ENCODE peak calls at places on chromosome 3, in seven cellular contexts. W is GM23338; O is heart right ventricle; M is CD8-positive, alpha-beta T cell; N is lower lobe of right lung; R is upper lobe of left lung; H is IMR-90. G is an unnamed sample. For H3K4me1, the result is how much of the 10 kb centered on the place peaks cover.

GRCh38 chr3:12496453-12496761 is 12.1 kb downstream of the TSEN2 start:
- ATAC-seq in N (no peak), O (no peak), M (no peak), R (no peak), H (no peak), W (no peak), G (no peak)

GRCh38 chr3:18807593-18807992 is 340.7 kb upstream of the KCNH8 start:
- ATAC-seq in O (no peak), H (no peak), R (no peak), M (no peak), N (no peak), W (no peak), G (no peak)

GRCh38 chr3:185976100-185976499 is 38.3 kb upstream of the TRA2B start:
- ATAC-seq in R (no peak), W (no peak), O (no peak), M (no peak), H (no peak), N (no peak), G (no peak)

GRCh38 chr3:78970656-78971055 is 797.1 kb downstream of the ROBO1 start:
- ATAC-seq in H (no peak), N (no peak), M (no peak), R (no peak), O (no peak), W (no peak), G (no peak)

GRCh38 chr3:128122013-128122412 is 1.6 kb downstream of the RUVBL1 start:
- ATAC-seq in M (no peak), H (no peak), O (no peak), R (no peak), N (no peak), W (no peak), G (no peak)

GRCh38 chr3:144324061-144324460 is 352.4 kb downstream of the DIPK2A start:
- ATAC-seq in R (no peak), N (no peak), M (no peak), O (no peak), H (no peak), W (no peak), G (no peak)

GRCh38 chr3:147099076-147099475 is 307.3 kb downstream of the ZIC4 start:
- ATAC-seq in M (no peak), O (no peak), N (no peak), H (no peak), R (no peak), W (no peak), G (no peak)

GRCh38 chr3:123365450-123366143 is 83.3 kb downstream of the ADCY5 start:
- ATAC-seq in O (peak), N (no peak), R (no peak), H (peak), M (no peak), W (peak), G (peak)

GRCh38 chr3:133476971-133477375 is 77.1 kb downstream of the BFSP2 start:
- ATAC-seq in O (no peak), H (no peak), W (no peak), M (no peak), N (no peak), R (no peak), G (no peak)

GRCh38 chr3:183427206-183428139 is 946 bp downstream of the MCF2L2 start:
- ATAC-seq in M (no peak), W (peak), R (no peak), N (no peak), O (peak), H (no peak), G (no peak)

GRCh38 chr3:119555309-119555735 is 4.1 kb downstream of the CD80 start:
- ATAC-seq in O (no peak), W (no peak), H (no peak), N (peak), M (no peak), R (no peak), G (no peak)

GRCh38 chr3:56822501-56822900 is 20.8 kb upstream of the ARHGEF3 start:
- ATAC-seq in M (no peak), H (no peak), W (no peak), N (no peak), O (no peak), R (no peak), G (no peak)

GRCh38 chr3:153164009-153164550 is 2.1 kb downstream of the RAP2B start:
- ATAC-seq in W (no peak), M (no peak), H (no peak), R (no peak), O (no peak), N (no peak), G (no peak)

GRCh38 chr3:172099495-172099808 is 60.1 kb downstream of the FNDC3B start:
- ATAC-seq in H (no peak), R (no peak), N (no peak), W (no peak), O (no peak), M (no peak), G (no peak)
- H3K4me1 ChIP-seq in H (under half), R (half or more), N (half or more), W (half or more), O (half or more), M (half or more), G (under half)

GRCh38 chr3:5197470-5198312 is 10.2 kb downstream of the EDEM1 start:
- ATAC-seq in M (peak), O (no peak), N (peak), H (peak), W (no peak), R (no peak), G (peak)

GRCh38 chr3:5195605-5196004 is 8.1 kb downstream of the EDEM1 start:
- ATAC-seq in M (no peak), R (peak), W (no peak), O (no peak), N (peak), H (no peak), G (no peak)

GRCh38 chr3:5198313-5198677 is 10.8 kb downstream of the EDEM1 start:
- ATAC-seq in N (no peak), W (no peak), O (no peak), H (no peak), R (no peak), M (no peak), G (no peak)

GRCh38 chr3:5194801-5195509 is 7.4 kb downstream of the EDEM1 start:
- ATAC-seq in R (no peak), O (no peak), M (peak), H (peak), W (no peak), N (peak), G (peak)

DNA sequence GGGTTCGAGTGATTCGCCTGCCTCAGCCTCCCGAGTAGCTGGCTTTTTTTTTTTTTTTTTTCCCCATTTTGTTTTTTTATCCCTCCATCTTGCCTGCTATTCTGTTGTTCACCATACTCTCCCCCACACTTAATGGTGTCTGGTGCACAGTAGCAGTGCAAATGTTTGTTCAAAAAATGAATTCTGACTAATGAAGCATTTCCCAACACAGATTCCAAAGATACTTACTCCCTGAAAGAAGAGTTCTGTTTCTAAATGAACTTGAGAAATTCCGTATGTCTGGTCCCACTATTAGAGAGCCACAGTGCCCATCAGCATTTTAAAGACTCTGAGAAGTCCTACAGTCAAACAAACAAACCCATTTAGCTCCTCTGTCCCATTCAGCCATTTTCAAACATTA is 9.5 kb downstream of the EDEM1 start:
- ATAC-seq in O (no peak), R (no peak), W (no peak), H (peak), N (peak), M (peak), G (no peak)
- H3K4me1 ChIP-seq in O (under half), R (half or more), W (under half), H (under half), N (half or more), M (half or more), G (under half)

GRCh38 chr3:71453319-71453718 is 130.2 kb downstream of the FOXP1 start:
- ATAC-seq in M (no peak), W (no peak), N (no peak), H (no peak), O (no peak), R (no peak), G (no peak)

GRCh38 chr3:71451812-71452211 is 131.7 kb downstream of the FOXP1 start:
- ATAC-seq in N (no peak), R (no peak), O (no peak), H (no peak), W (no peak), M (no peak), G (no peak)

GRCh38 chr3:71454513-71455423 is 128.8 kb downstream of the FOXP1 start:
- ATAC-seq in M (peak), N (peak), H (no peak), R (no peak), O (no peak), W (no peak), G (no peak)

GRCh38 chr3:71456155-71456554 is 127.4 kb downstream of the FOXP1 start:
- ATAC-seq in O (no peak), H (peak), M (peak), N (no peak), R (no peak), W (no peak), G (no peak)

DNA sequence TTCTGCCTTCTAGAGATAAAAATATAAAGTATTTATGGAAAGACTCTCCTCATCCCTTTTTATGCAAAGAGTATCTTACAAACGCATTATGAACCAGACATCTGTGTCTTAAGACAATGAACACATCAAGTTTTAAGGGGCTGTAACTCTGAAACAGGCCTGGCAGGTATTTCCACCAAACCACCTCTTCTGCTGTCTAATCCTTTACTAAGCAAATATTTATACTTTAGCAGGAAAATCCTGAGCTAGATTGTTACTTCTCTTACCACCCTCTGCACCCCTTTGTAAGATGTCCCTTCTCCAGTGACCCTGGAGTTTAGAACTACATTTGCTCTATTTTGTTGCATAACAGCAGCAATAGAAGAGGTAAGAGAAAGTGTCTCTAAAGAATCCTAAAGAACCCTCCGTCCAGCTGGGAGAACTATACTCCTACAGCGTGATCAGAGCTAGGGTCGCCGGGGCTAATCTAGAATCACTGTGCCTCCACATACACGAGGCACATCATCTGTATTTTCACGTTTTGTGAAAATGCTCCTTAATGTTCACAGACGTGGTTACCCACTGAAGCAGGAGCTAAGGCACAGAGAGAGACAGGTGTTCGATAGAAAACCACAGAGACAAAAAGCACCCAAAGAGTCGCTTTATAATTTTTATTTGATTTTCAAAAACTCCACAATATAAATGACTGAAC is 129.6 kb downstream of the FOXP1 start:
- ATAC-seq in N (peak), R (no peak), O (no peak), W (no peak), M (peak), H (no peak), G (no peak)
- H3K4me1 ChIP-seq in N (under half), R (under half), O (under half), W (under half), M (half or more), H (under half), G (under half)

GRCh38 chr3:63966871-63967270 is 54.7 kb upstream of the SCAANT1 start:
- ATAC-seq in O (no peak), M (no peak), N (no peak), H (no peak), R (no peak), W (peak), G (no peak)

GRCh38 chr3:63969866-63970265 is 53.4 kb downstream of the PSMD6 start:
- ATAC-seq in R (no peak), W (no peak), M (no peak), N (no peak), H (no peak), O (peak), G (no peak)

GRCh38 chr3:63970596-63971468 is 52.5 kb downstream of the PSMD6 start:
- ATAC-seq in W (peak), H (no peak), M (no peak), N (peak), O (peak), R (no peak), G (peak)

GRCh38 chr3:63967675-63968611 is 55.4 kb downstream of the PSMD6 start:
- ATAC-seq in W (peak), H (peak), O (peak), M (peak), R (peak), N (peak), G (peak)

DNA sequence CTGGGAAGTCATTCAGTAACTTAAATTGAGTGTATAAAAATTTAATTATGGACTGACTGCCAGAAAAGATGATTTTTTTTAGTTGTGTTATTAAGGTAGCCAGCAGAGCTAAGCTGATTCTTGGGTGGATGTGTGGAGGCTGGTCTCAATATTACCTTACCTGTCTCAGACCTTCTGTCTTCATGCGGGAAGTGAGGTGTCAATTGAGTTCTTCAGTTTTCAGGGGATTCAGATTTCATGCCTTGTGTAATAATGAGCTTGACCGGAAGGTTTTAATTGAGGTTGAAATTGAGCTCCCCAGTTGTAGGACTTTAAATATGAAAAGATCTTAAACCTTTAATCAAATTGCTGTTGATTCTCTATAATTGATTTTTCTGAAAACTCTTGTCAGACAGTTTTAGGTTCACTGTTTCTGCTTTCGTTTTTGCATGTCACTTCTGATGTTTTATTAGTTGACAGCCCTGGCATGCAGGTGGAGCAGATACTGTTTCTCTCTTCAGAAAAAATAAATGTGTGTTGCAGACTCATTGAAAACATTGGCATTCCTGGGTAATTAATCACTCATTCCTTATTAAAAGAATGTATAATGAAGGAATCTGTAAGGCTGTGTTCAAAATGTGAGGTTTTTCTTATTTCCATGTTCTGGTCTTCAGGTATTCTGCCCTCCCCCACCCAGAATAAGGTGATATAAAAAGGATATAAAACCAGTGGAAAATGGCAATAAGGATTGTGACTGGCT is 54.5 kb downstream of the PSMD6 start:
- ATAC-seq in O (no peak), N (no peak), R (no peak), H (no peak), W (no peak), M (peak), G (no peak)
- H3K4me1 ChIP-seq in O (half or more), N (half or more), R (half or more), H (under half), W (half or more), M (half or more), G (under half)

GRCh38 chr3:194083253-194084224 is 52.4 kb upstream of the HES1 start:
- ATAC-seq in M (no peak), O (no peak), N (no peak), W (no peak), R (no peak), H (no peak), G (peak)
- H3K4me1 ChIP-seq in M (under half), O (under half), N (under half), W (under half), R (under half), H (under half), G (under half)

GRCh38 chr3:126907557-126907956 is 75.4 kb upstream of the PLXNA1 start:
- ATAC-seq in N (no peak), H (no peak), W (no peak), R (no peak), O (no peak), M (no peak), G (no peak)
- H3K4me1 ChIP-seq in N (under half), H (under half), W (under half), R (under half), O (under half), M (under half), G (under half)

DNA sequence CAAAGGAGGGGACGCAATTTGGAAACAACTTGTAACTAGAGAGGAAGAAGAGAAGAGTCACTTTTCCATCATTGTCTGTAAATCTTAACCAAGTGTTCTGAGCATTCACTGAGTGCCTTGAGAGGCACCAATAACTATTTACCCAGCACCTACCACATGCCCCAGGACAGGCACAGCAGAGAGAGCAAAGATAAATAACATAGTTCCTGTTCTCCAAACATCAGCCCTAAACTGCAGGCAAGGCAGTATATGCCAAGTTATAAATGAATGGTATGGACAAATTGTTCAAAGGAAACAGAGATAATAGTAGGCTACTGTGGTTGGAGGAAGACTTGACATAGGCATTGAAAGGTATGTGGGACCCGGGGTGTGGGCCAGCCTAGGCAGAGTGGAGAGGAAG is 45.6 kb downstream of the ITGB5 start:
- ATAC-seq in R (no peak), M (no peak), H (no peak), O (no peak), N (no peak), W (no peak), G (no peak)
- H3K4me1 ChIP-seq in R (under half), M (under half), H (under half), O (half or more), N (under half), W (under half), G (under half)

DNA sequence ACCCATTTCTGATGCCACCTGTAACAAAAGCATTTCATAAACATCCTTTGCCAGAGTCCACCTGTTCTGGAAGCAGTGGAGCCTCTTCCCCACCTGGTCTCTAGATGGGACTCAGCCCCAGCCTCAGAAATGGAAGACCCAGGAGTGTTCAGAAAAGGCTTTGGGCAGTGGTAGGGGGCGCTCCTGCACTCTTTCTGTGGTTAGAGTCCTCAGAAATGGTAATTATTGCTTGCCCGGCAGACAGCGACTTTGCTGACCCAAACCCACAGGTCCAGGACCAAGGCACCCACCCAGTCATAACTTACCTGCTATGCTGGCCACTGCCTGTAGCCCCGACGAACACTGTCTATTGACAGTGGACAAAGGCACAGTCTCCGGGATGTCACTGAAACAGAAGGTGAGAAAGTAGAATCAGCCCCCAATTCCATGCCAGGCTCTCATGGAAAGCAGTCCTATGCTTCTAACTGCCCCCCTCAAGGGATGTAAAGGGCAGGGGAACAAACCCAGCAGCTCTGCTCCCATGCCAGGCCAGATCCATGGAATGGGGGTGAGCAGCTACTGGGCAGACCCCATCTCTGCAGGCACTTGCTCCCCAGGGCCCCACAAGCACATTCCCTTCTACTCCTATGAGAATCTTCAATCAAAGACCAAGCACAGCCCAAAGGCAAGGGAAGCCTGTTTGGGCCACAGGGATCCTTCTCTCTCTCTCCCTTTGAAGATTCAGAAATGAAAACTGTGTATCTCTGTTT is 5.1 kb downstream of the ACAA1 start:
- ATAC-seq in R (no peak), H (peak), M (no peak), O (no peak), W (peak), N (no peak), G (no peak)
- H3K4me1 ChIP-seq in R (half or more), H (under half), M (under half), O (under half), W (under half), N (half or more), G (under half)